ENCODE peak calls at places on chromosome 1, in five cellular contexts. E, Z, I, F and R are unnamed samples.

GRCh38 chr1:200654660-200655059 is 15.0 kb downstream of the DDX59 start:
- DNase-seq in E (no peak), Z (no peak), I (no peak), F (no peak), R (no peak)

GRCh38 chr1:42933060-42933586 is 25.5 kb downstream of the SLC2A1 start:
- DNase-seq in E (no peak), Z (no peak), I (no peak), F (no peak), R (no peak)

GRCh38 chr1:81703736-81704463 is 96.8 kb upstream of the ADGRL2 start:
- DNase-seq in E (peak), Z (no peak), I (no peak), F (no peak), R (peak)

GRCh38 chr1:28067523-28068090 is 20.8 kb downstream of the EYA3 start:
- DNase-seq in E (peak), Z (no peak), I (no peak), F (no peak), R (no peak)

GRCh38 chr1:116628448-116628847 is 39.1 kb downstream of the IGSF3 start:
- DNase-seq in E (no peak), Z (no peak), I (no peak), F (no peak), R (no peak)

GRCh38 chr1:23475134-23475628 is 8.8 kb downstream of the ASAP3 start:
- DNase-seq in E (peak), Z (no peak), I (peak), F (no peak), R (peak)

GRCh38 chr1:104830534-104830933 is 1080.8 kb downstream of the AMY1C start:
- DNase-seq in E (peak), Z (no peak), I (no peak), F (no peak), R (no peak)

GRCh38 chr1:187842406-187843165 is 1013.8 kb downstream of the PLA2G4A start:
- DNase-seq in E (peak), Z (no peak), I (no peak), F (no peak), R (no peak)

GRCh38 chr1:224358288-224358687 is 1.6 kb downstream of the CNIH4 start:
- DNase-seq in E (no peak), Z (peak), I (no peak), F (no peak), R (no peak)

GRCh38 chr1:160118928-160119327 is 3.4 kb downstream of the ATP1A2 start:
- DNase-seq in E (no peak), Z (no peak), I (no peak), F (no peak), R (no peak)

GRCh38 chr1:41400235-41400634 is 39.0 kb downstream of the FOXO6 start:
- DNase-seq in E (no peak), Z (no peak), I (no peak), F (no peak), R (no peak)

DNA sequence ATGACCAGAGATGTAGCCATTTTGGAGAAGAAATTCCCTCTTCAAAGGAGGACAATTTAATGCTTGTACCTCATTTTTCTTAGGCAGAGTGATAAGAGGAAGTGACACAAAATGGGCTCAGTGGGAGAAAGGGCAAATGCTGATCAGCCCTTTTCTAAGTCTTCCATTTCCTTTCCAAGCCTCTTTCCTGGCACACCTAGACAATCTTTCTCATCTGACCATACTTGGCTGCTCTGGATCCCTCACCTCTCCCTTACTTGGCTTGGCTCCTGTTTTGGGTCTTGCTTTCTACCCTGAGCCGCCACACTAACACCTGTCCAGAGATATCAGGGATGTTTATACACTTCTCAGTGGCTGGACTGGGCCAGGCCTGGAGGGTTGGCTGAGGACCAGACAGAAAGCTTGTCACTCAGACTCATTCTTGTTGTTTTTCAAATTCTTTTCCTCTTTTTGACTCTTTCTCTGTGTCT is 13.1 kb downstream of the TXNIP start:
- DNase-seq in E (no peak), Z (no peak), I (no peak), F (no peak), R (no peak)
- H3K27ac ChIP-seq in E (no peak), Z (peak), I (no peak), F (no peak), R (no peak)

DNA sequence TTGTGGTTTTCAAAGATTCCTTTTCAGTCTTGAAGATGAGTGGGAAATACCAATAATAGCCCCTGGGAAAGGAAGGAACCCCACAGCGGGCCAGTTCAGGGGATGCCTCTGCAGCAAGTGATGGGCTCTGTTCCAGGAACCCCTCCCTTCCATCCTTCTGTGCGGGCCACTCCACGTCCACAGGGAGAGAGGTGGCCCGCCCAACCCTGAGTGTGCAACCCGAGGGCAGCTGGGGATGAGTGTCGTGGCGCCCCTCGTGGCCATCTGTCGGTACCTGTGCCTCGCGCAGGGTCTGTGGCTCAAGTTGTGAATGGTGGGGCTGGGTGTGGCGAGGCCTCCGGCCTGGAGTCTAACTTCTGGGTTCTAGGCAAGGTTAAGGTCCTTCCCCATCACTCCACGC is 65.6 kb downstream of the TLR5 start:
- DNase-seq in E (no peak), Z (no peak), I (no peak), F (no peak), R (no peak)
- TF ChIP-seq CTCF in E (no peak), Z (peak), I (peak), F (peak), R (peak)

DNA sequence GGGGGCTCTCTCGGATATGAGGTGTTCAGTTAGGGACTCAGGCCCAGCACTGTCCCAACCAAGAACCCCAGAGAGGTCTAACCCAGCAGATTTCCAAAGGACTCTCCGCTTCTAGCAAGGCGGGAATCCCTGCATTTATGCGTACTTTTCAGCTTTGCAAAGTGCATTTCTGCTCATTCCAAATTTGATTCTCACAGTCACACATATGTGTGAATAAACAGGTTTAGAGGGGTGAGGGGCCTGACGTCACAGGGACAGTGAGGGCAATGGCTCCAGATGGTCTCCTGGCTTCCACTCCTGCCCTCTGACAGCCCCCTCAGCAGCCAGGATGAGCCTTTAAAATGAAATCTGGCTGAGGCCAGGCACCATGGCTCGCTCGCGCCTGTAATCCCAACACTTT is 921 bp upstream of the ECE1 start:
- DNase-seq in E (no peak), Z (no peak), I (no peak), F (no peak), R (no peak)
- H3K4me3 ChIP-seq in E (no peak), Z (no peak), I (no peak), F (no peak), R (no peak)

DNA sequence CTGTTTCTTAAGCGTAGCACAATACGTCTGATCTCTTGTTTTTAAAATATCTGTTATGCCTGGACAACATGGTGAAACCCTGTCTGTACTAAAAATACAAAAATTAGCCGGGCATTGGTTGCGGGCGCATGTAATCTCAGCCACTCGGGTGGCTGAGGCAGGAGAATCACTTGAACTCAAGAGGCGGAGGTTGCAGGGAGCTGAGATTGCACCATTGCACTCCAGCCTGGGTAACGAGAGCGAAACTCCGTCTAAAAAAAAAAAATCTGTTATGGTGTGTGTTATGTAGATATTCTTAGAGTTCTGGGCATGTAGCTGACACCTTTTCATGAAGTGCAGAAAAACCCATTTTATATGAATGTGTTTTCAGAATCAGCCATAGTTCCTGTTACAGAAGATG is 38.2 kb downstream of the RABGAP1L start:
- DNase-seq in E (no peak), Z (peak), I (no peak), F (no peak), R (no peak)
- H3K27ac ChIP-seq in E (no peak), Z (no peak), I (no peak), F (no peak), R (no peak)

GRCh38 chr1:102861247-102861646 is 247.1 kb downstream of the COL11A1 start:
- DNase-seq in E (peak), Z (no peak), I (no peak), F (no peak), R (no peak)
- TF ChIP-seq CTCF in E (no peak), Z (no peak), I (no peak), F (no peak), R (no peak)

GRCh38 chr1:85579619-85580018 is 942 bp upstream of the CCN1 start:
- DNase-seq in E (peak), Z (no peak), I (peak), F (no peak), R (no peak)

GRCh38 chr1:85581802-85582686 is 1.5 kb downstream of the CCN1 start:
- DNase-seq in E (peak), Z (peak), I (peak), F (peak), R (peak)

GRCh38 chr1:85578321-85579295 is 2.0 kb upstream of the CCN1 start:
- DNase-seq in E (peak), Z (no peak), I (peak), F (peak), R (peak)

GRCh38 chr1:85581138-85581801 is 709 bp downstream of the CCN1 start:
- DNase-seq in E (peak), Z (peak), I (peak), F (peak), R (no peak)

GRCh38 chr1:85580046-85580411 is 532 bp upstream of the CCN1 start:
- DNase-seq in E (peak), Z (no peak), I (peak), F (peak), R (no peak)
- H3K4me3 ChIP-seq in E (peak), Z (peak), I (peak), F (peak), R (peak)